ENCODE peak calls at places on chromosome 7, in six cellular contexts. G is neuronal stem cell, Y is H1, V is IMR-90, O is H9, B is trophoblast cell. Q is an unnamed sample.

GRCh38 chr7:25012254-25012653 is 32.3 kb upstream of the OSBPL3 start:
- DNase-seq in G (no peak), Y (no peak), V (no peak), O (no peak), B (no peak), Q (no peak)

GRCh38 chr7:130242198-130243014 is 24.3 kb upstream of the CPA2 start:
- DNase-seq in G (no peak), Y (no peak), V (peak; percentile 82), O (peak; percentile 67), B (peak; percentile 94), Q (peak; percentile 89)

GRCh38 chr7:50342616-50343114 is 38.1 kb downstream of the IKZF1 start:
- DNase-seq in G (no peak), Y (no peak), V (no peak), O (no peak), B (no peak), Q (no peak)

GRCh38 chr7:23299770-23300300 is 696 bp downstream of the MALSU1 start:
- DNase-seq in G (no peak), Y (no peak), V (peak; percentile 35), O (no peak), B (peak; percentile 18), Q (peak; percentile 47)

GRCh38 chr7:27636326-27637006 is 26.2 kb downstream of the HIBADH start:
- DNase-seq in G (no peak), Y (no peak), V (no peak), O (no peak), B (no peak), Q (no peak)

GRCh38 chr7:51455513-51455912 is 138.9 kb upstream of the COBL start:
- DNase-seq in G (no peak), Y (no peak), V (no peak), O (no peak), B (no peak), Q (no peak)

GRCh38 chr7:1662101-1662500 is 8.0 kb upstream of the ELFN1 start:
- DNase-seq in G (no peak), Y (no peak), V (no peak), O (peak; percentile 26), B (no peak), Q (no peak)

GRCh38 chr7:108525327-108525984 is 479 bp downstream of the PNPLA8 start:
- DNase-seq in G (no peak), Y (peak; percentile 69), V (peak; percentile 82), O (peak; percentile 92), B (peak; percentile 89), Q (peak; percentile 85)

GRCh38 chr7:17558558-17559332 is 260.3 kb downstream of the AHR start:
- DNase-seq in G (no peak), Y (no peak), V (peak; percentile 30), O (no peak), B (no peak), Q (peak; percentile 69)

GRCh38 chr7:100398239-100398638 is 25.0 kb downstream of the PILRA start:
- DNase-seq in G (no peak), Y (no peak), V (no peak), O (no peak), B (no peak), Q (no peak)

GRCh38 chr7:100402241-100402640 is 26.3 kb downstream of the ZCWPW1 start:
- DNase-seq in G (no peak), Y (no peak), V (no peak), O (no peak), B (no peak), Q (no peak)

GRCh38 chr7:100401811-100402210 is 26.7 kb downstream of the ZCWPW1 start:
- DNase-seq in G (no peak), Y (no peak), V (no peak), O (no peak), B (no peak), Q (no peak)

GRCh38 chr7:100400041-100400440 is 26.8 kb downstream of the PILRA start:
- DNase-seq in G (no peak), Y (no peak), V (no peak), O (no peak), B (no peak), Q (no peak)

GRCh38 chr7:100400656-100401055 is 27.4 kb downstream of the PILRA start:
- DNase-seq in G (peak; percentile 15), Y (no peak), V (no peak), O (peak; percentile 76), B (peak; percentile 55), Q (peak; percentile 33)
- H2AFZ ChIP-seq in G (peak overlapping the region; percentile 84), Y (peak overlapping the region; percentile 51), V (no peak overlapping the region), O (no peak overlapping the region), B (no peak overlapping the region), Q (no peak overlapping the region)

GRCh38 chr7:30894866-30895408 is 16.7 kb upstream of the AQP1 start:
- DNase-seq in G (no peak), Y (no peak), V (no peak), O (no peak), B (no peak), Q (no peak)

GRCh38 chr7:30897770-30898169 is 13.9 kb upstream of the AQP1 start:
- DNase-seq in G (no peak), Y (no peak), V (no peak), O (no peak), B (no peak), Q (no peak)

GRCh38 chr7:30896783-30897617 is 14.7 kb upstream of the AQP1 start:
- DNase-seq in G (no peak), Y (no peak), V (no peak), O (no peak), B (peak; percentile 11), Q (no peak)

GRCh38 chr7:30894009-30894408 is 17.6 kb upstream of the AQP1 start:
- DNase-seq in G (no peak), Y (no peak), V (no peak), O (no peak), B (no peak), Q (no peak)

DNA sequence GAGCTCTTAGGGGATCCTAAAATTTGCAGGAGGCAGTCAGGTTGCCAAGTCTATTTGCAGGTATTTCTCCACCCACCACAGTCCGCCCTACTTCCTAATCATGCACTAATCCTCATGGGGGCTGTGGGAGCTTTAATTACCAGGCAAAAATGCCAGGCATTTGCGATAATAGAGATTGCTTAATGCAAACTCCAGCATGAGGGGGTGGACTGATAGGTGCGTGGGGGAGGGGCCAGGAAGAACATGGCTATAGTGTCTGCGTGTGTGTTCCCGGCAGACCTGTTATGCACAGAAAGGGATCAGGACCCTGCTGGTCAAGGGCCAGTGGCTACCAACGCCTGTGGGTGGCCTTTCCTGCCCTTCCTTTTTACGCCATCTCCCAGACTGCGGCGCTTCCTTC is 15.6 kb upstream of the AQP1 start:
- DNase-seq in G (no peak), Y (no peak), V (no peak), O (no peak), B (peak; percentile 77), Q (no peak)
- H4K8ac ChIP-seq in G (no peak overlapping the region), Y (peak overlapping the region; percentile 48), V (no peak overlapping the region), O (no peak overlapping the region), B (no peak overlapping the region), Q (no peak overlapping the region)

DNA sequence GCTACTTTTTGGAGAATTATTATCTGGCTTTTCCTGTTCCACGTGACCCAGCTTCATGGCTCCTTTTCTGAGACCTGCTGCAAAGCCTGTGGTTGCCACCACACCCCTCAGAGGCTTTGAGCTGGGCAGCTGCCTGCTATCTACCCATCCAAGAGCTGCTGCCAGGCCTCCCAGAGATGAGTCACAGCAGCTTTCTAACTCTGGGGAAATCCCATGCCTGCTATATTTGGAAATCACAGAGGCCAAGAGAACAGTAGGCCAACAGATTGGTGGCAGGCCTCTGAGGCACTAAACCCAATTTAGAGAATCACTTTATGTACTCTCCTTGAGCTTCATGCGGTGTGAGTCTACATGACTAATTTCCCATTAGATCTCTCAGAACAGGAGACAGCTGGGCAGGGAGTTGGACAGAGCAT is 35.2 kb downstream of the SGCE start:
- DNase-seq in G (no peak), Y (peak; percentile 3), V (peak; percentile 91), O (no peak), B (peak; percentile 69), Q (peak; percentile 96)
- H2AFZ ChIP-seq in G (peak overlapping the region; percentile 56), Y (no peak overlapping the region), V (no peak overlapping the region), O (no peak overlapping the region), B (no peak overlapping the region), Q (no peak overlapping the region)

DNA sequence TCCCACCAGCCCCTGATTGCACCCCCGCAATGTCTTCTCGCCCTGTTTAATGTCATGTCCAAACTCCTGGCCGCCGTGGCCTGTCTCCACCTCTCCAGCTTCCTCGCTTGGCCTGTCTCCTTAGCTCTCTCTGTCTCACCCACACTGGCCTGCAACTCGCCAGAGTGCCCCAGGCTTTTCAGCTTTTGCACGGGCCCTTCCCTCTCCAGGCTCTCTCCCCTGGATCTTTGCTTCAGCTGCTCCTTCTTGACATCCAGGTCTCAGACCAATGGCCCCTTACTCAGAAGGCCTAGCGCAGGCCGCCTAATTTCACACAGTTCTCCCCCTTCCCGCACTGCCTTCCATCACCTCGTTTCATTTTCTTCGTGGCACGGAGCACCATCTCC is 523 bp upstream of the AGK start:
- DNase-seq in G (no peak), Y (no peak), V (no peak), O (peak; percentile 34), B (no peak), Q (no peak)
- H4K8ac ChIP-seq in G (no peak overlapping the region), Y (peak overlapping the region; percentile 93), V (peak overlapping the region; percentile 96), O (peak overlapping the region; percentile 69), B (peak overlapping the region; percentile 84), Q (peak overlapping the region; percentile 93)

DNA sequence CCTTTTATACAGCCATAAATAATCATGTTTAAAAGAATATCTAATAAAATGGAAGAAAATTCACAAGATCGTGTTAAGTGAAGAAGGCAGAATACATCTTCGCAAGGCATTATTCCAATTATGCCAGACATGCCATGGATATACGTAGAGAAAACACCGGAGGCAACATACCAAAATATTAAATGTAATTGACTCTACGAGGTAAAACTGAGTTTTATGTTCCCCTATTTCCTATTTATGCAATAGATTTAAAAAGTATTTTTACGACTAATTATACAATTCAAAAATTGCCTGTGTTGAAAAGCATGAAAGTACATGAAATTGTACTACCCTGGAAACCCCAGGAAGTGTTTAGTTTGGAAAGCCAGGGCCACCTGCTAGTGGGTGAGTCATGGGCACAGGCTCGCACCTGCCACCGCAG is 935 bp upstream of the REPIN1 start:
- DNase-seq in G (no peak), Y (no peak), V (peak; percentile 46), O (no peak), B (no peak), Q (peak; percentile 60)
- H2AFZ ChIP-seq in G (peak overlapping the region; percentile 95), Y (no peak overlapping the region), V (peak overlapping the region; percentile 97), O (no peak overlapping the region), B (peak overlapping the region; percentile 77), Q (peak overlapping the region; percentile 46)

GRCh38 chr7:7104971-7105370 is 77.4 kb upstream of the C1GALT1 start:
- DNase-seq in G (no peak), Y (no peak), V (no peak), O (no peak), B (no peak), Q (no peak)
- H4K8ac ChIP-seq in G (no peak overlapping the region), Y (no peak overlapping the region), V (no peak overlapping the region), O (no peak overlapping the region), B (no peak overlapping the region), Q (no peak overlapping the region)

GRCh38 chr7:2688409-2689342 is 674 bp downstream of the AMZ1 start:
- DNase-seq in G (no peak), Y (no peak), V (no peak), O (no peak), B (peak; percentile 65), Q (no peak)
- H2AFZ ChIP-seq in G (peak overlapping the region; percentile 74), Y (peak overlapping the region; percentile 15), V (peak overlapping the region; percentile 80), O (no peak overlapping the region), B (peak overlapping the region; percentile 47), Q (no peak overlapping the region)

Q was measured in mesenchymal stem cell.